ENCODE peak calls at places on chromosomes 16 and 17, in ten cellular contexts. O is LNCaP clone FGC, F is neural progenitor cell, X is lower leg skin, T is cardiac muscle cell, P is tibial nerve, M is AG09309, B is cardiac fibroblast, R is astrocyte of the cerebellum, H is OCI-LY7. I is an unnamed sample.

GRCh38 chr17:67156269-67157199 is 88.5 kb downstream of the HELZ start:
- DNase-seq in O (no peak), F (no peak), X (no peak), T (peak; percentile 23), P (no peak), M (no peak), B (peak; percentile 15), R (peak; percentile 76), H (no peak), I (no peak)

GRCh38 chr17:42178817-42179216 is 2.1 kb downstream of the KCNH4 start:
- DNase-seq in O (no peak), F (no peak), X (no peak), T (no peak), P (no peak), M (no peak), B (no peak), R (no peak), H (peak; percentile 16), I (no peak)

GRCh38 chr17:8922451-8922850 is 43.1 kb downstream of the PIK3R5 start:
- DNase-seq in O (no peak), F (no peak), X (no peak), T (peak; percentile 95), P (no peak), M (peak; percentile 85), B (peak; percentile 88), R (peak; percentile 90), H (no peak), I (peak; percentile 79)

GRCh38 chr17:65797809-65798208 is 236.4 kb upstream of the AXIN2 start:
- DNase-seq in O (no peak), F (peak; percentile 74), X (no peak), T (peak; percentile 37), P (no peak), M (no peak), B (no peak), R (no peak), H (peak; percentile 16), I (no peak)

GRCh38 chr16:66270333-66270927 is 96.1 kb upstream of the CDH5 start:
- DNase-seq in O (no peak), F (peak; percentile 86), X (peak; percentile 91), T (peak; percentile 90), P (peak; percentile 45), M (no peak), B (peak; percentile 82), R (no peak), H (peak; percentile 57), I (no peak)

GRCh38 chr16:57043248-57043647 is 49.1 kb upstream of the CPNE2 start:
- DNase-seq in O (no peak), F (no peak), X (no peak), T (no peak), P (no peak), M (no peak), B (no peak), R (no peak), H (peak; percentile 30), I (no peak)

GRCh38 chr17:28928061-28928460 is 23.3 kb downstream of the PHF12 start:
- DNase-seq in O (no peak), F (no peak), X (no peak), T (no peak), P (no peak), M (no peak), B (no peak), R (no peak), H (no peak), I (no peak)

GRCh38 chr17:74394977-74395376 is 27.7 kb downstream of the GPR142 start:
- DNase-seq in O (no peak), F (no peak), X (no peak), T (no peak), P (no peak), M (no peak), B (no peak), R (no peak), H (no peak), I (no peak)

GRCh38 chr16:68736561-68736960 is 531 bp upstream of the CDH1 start:
- DNase-seq in O (no peak), F (no peak), X (no peak), T (no peak), P (no peak), M (no peak), B (no peak), R (no peak), H (no peak), I (no peak)
- H3K4me3 ChIP-seq in O (peak overlapping the region; percentile 93), F (peak overlapping the region; percentile 58), X (no peak overlapping the region), T (peak overlapping the region; percentile 32), P (no peak overlapping the region), M (no peak overlapping the region), B (no peak overlapping the region), R (no peak overlapping the region), H (no peak overlapping the region), I (no peak overlapping the region)

GRCh38 chr17:72386619-72387237 is 265.9 kb downstream of the SOX9 start:
- DNase-seq in O (no peak), F (no peak), X (no peak), T (no peak), P (no peak), M (no peak), B (no peak), R (no peak), H (no peak), I (no peak)

GRCh38 chr17:72387487-72387886 is 266.7 kb downstream of the SOX9 start:
- DNase-seq in O (no peak), F (no peak), X (no peak), T (peak; percentile 85), P (no peak), M (peak; percentile 83), B (peak; percentile 87), R (peak; percentile 55), H (no peak), I (no peak)

GRCh38 chr17:72390675-72391501 is 270.1 kb downstream of the SOX9 start:
- DNase-seq in O (no peak), F (no peak), X (no peak), T (no peak), P (no peak), M (no peak), B (no peak), R (no peak), H (no peak), I (no peak)

GRCh38 chr17:72387969-72388368 is 267.1 kb downstream of the SOX9 start:
- DNase-seq in O (no peak), F (no peak), X (no peak), T (no peak), P (no peak), M (no peak), B (no peak), R (no peak), H (no peak), I (no peak)

DNA sequence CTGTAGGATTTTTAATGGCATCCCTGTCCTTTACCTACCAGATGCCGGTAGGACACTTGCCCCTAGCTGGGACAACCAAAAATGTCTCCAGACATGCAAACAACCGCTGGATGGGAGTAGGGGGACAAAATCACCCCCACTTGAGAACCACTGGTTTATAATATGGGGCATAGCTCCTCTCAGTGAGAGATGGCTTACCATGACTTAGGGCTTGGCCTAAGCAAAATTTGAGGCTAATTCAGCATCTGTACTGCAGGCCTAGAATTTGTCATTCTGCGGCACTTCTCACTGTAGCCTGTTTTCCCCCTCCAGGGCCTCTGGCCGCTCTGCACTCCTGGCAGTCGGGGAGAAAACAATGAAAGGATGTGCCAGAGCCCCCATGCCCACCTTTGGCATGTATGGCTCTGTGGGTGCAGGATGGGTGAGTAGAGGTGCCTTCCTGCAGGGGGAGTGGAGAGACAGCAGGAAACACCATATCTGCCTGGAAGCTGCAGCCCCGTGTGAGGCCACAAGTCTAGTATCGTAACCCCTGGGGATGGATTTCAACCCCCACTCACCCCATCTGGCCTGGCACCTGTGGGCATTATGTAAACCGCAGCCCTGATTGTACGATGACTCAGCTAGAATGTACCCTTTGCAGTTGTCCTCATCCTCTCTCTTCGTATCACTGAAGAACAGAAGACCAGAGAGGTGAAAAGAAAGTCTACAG is 268.1 kb downstream of the SOX9 start:
- DNase-seq in O (no peak), F (no peak), X (no peak), T (peak; percentile 33), P (no peak), M (no peak), B (no peak), R (no peak), H (peak; percentile 20), I (no peak)
- TF ChIP-seq CTCF in O (no peak), F (no peak), X (no peak), T (peak; percentile 35), P (no peak), M (peak; percentile 20), B (peak; percentile 19), R (peak; percentile 12), H (peak; percentile 27), I (peak; percentile 44)

DNA sequence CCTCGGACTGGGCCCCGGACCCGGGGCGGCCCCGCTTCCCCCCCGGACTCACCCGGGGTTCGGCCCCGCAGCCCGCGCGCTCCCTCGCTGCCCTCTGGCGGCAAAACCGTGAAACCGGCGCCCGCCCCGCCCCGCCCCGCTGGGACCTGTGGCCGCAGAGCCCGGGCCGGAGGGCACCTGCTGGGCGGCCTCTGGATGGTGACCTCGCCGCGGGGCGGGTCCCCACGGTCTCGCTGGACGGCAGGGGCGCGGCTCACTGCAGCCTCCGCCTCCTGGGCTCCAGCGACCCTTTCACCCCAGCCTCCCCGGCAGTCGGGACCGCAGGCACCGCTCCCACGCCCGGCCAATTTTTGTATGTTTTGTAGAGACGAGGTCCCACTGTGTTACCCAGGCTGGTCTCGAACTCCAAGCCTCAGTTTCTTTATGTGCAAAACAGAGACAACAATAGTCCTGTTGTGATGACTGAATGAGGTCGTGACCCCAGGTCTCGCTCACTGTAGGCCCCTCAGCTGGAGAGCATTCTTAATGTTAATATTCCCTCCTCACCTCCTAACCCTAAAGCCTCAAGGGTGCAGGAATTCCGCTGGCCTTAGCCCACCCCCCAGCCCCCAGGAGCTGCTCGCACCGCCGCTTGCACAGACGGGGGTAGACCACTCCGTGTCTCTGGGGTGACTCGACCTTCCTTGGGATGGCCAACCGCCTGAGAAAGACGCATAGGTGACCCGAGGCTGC is 33.7 kb upstream of the RPH3AL start:
- DNase-seq in O (no peak), F (peak; percentile 93), X (peak; percentile 95), T (peak; percentile 48), P (peak; percentile 66), M (no peak), B (peak; percentile 41), R (no peak), H (peak; percentile 68), I (no peak)
- H3K4me3 ChIP-seq in O (peak overlapping the region; percentile 45), F (peak overlapping the region; percentile 52), X (no peak overlapping the region), T (peak overlapping the region; percentile 61), P (peak overlapping the region; percentile 40), M (no peak overlapping the region), B (no peak overlapping the region), R (peak overlapping the region; percentile 5), H (peak overlapping the region; percentile 66), I (no peak overlapping the region)

DNA sequence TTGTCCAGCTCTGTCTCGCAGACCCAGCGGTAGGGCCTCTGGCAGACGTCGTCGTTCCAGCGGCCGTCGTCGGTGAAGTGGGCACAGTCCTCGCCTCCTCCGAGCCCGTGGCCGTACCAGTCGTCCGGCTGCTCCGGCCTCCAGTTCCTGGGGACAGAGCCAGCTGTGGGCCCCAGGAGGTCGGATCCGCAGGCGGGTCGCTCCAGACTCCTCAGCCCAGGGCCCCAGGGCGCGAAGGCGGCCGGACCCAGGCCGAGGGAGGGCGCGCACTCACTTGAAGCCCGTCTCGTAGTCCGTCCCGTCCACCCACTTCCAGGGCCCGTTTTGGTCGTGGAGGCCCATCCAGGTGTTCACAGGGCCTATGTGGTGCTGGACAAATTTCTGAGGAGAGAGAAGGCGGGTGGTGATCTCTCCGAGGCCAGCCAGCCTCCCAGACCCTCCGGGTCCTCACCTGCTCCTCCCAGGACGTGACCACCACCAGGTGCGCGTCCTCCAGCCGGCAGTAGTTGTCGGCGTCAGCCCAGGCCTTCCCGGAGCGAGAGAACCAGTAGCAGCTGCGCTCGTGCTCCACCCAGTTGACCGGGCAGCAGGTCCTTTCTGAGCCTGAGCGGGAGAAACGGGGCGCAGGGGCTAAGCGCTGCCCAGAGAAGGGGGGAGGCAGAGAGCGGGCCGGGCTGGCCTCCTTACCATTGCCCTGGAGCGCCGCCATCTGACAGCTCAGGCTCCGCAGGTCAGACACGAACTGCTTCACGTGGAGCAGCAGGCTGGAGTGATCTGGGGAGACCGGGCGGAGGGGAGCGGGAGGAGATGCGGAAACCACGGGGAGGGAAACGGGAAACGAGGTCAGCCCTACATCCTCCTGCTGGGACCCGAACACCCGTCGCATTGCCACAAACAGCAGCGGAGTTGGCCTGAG is 5.2 kb downstream of the ASGR1 start:
- DNase-seq in O (no peak), F (peak; percentile 93), X (peak; percentile 89), T (peak; percentile 56), P (peak; percentile 26), M (no peak), B (peak; percentile 34), R (no peak), H (no peak), I (no peak)
- TF ChIP-seq CTCF in O (no peak), F (peak; percentile 60), X (no peak), T (peak; percentile 13), P (no peak), M (no peak), B (no peak), R (no peak), H (no peak), I (no peak)